ENCODE peak calls at places on chromosomes 1 and 21, in four cellular contexts. T is germinal center; D is CD4-positive, alpha-beta T cell; O is stimulated activated CD8-positive, alpha-beta memory T cell treated with anti-CD3 and anti-CD28 coated beads, Interleukin-4, amount 100 ng/mL, for 4 hours. K is an unnamed sample.

GRCh38 chr1:26388791-26389445 is 16.4 kb upstream of the ZNF683 start:
- DNase-seq in D (no peak), T (no peak), O (no peak), K (no peak)

GRCh38 chr1:178532392-178532791 is 19.5 kb downstream of the TEX35 start:
- DNase-seq in O (peak), T (peak), D (peak), K (peak)

GRCh38 chr1:155940993-155941844 is at the start of gene RXFP4:
- DNase-seq in O (no peak), D (no peak), T (no peak), K (no peak)

GRCh38 chr1:16067127-16067768 is 6.2 kb downstream of the FAM131C start:
- DNase-seq in T (no peak), O (no peak), D (no peak), K (no peak)

GRCh38 chr1:236122176-236122575 is 20.2 kb upstream of the GPR137B start:
- DNase-seq in O (no peak), T (no peak), D (no peak), K (no peak)

GRCh38 chr1:234613128-234613875 is 3.3 kb upstream of the IRF2BP2 start:
- DNase-seq in D (no peak), T (no peak), O (no peak), K (no peak)

GRCh38 chr1:170734412-170735175 is 70.7 kb downstream of the PRRX1 start:
- DNase-seq in D (no peak), O (no peak), T (no peak), K (no peak)

GRCh38 chr1:30366914-30367313 is 356.5 kb downstream of the MATN1 start:
- DNase-seq in O (no peak), T (no peak), D (no peak), K (no peak)

GRCh38 chr1:184485731-184486723 is 99.2 kb downstream of the C1orf21 start:
- DNase-seq in T (no peak), D (no peak), O (no peak), K (no peak)

GRCh38 chr1:55284856-55285255 is 69.7 kb upstream of the USP24 start:
- DNase-seq in T (peak), D (no peak), O (no peak), K (peak)

GRCh38 chr1:86200901-86201300 is 44.3 kb upstream of the COL24A1 start:
- DNase-seq in D (no peak), O (no peak), T (no peak), K (no peak)

GRCh38 chr1:172559811-172560210 is 26.9 kb downstream of the SUCO start:
- DNase-seq in D (no peak), O (no peak), T (no peak), K (no peak)

GRCh38 chr1:112744019-112744578 is 29.0 kb upstream of the PPM1J start:
- DNase-seq in T (no peak), D (no peak), O (no peak), K (no peak)

GRCh38 chr1:228178737-228179720 is 13.4 kb downstream of the IBA57 start:
- DNase-seq in T (no peak), D (no peak), O (no peak), K (no peak)

GRCh38 chr1:59487335-59488031 is 190.6 kb downstream of the FGGY start:
- DNase-seq in D (no peak), T (no peak), O (no peak), K (no peak)

GRCh38 chr21:17387030-17387617 is 125.7 kb upstream of the CXADR start:
- DNase-seq in O (peak), T (peak), D (peak), K (peak)